ENCODE peak calls at places on chromosomes 4 and X, in ten cellular contexts. One of them, this sample, is unnamed.

GRCh38 chrX:119181491-119181890 is 53.9 kb upstream of the KIAA1210 start:
- DNase-seq in activated CD8-positive, alpha-beta memory T cell treated with anti-CD3 and anti-CD28 coated beads for 48 hours: no peak
- DNase-seq in NCI-H510A: no peak
- DNase-seq in hepatic stellate cell: no peak
- DNase-seq in central memory CD4-positive, alpha-beta T cell: no peak
- DNase-seq in effector memory CD4-positive, alpha-beta T cell: no peak
- DNase-seq in activated CD4-positive, CD25-positive, alpha-beta regulatory T cell treated with anti-CD3 and anti-CD28 coated beads, Interleukin-2, amount 50 U/mL, for 72 hours: no peak
- DNase-seq in left ventricle myocardium inferior: no peak
- DNase-seq in NCI-H2081 treated with DMSO at 0.1 percent for 48 hours: no peak
- DNase-seq in iPS-NIHi11: peak
- DNase-seq in this sample: no peak

GRCh38 chrX:138885886-138886285 is 174.4 kb upstream of the FGF13 start:
- DNase-seq in NCI-H2081 treated with DMSO at 0.1 percent for 48 hours: no peak
- DNase-seq in central memory CD4-positive, alpha-beta T cell: no peak
- DNase-seq in NCI-H510A: no peak
- DNase-seq in effector memory CD4-positive, alpha-beta T cell: no peak
- DNase-seq in iPS-NIHi11: no peak
- DNase-seq in hepatic stellate cell: no peak
- DNase-seq in left ventricle myocardium inferior: no peak
- DNase-seq in activated CD4-positive, CD25-positive, alpha-beta regulatory T cell treated with anti-CD3 and anti-CD28 coated beads, Interleukin-2, amount 50 U/mL, for 72 hours: no peak
- DNase-seq in activated CD8-positive, alpha-beta memory T cell treated with anti-CD3 and anti-CD28 coated beads for 48 hours: no peak
- DNase-seq in this sample: no peak

GRCh38 chrX:31508338-31508737 is 436.5 kb upstream of the FTHL17 start:
- DNase-seq in activated CD4-positive, CD25-positive, alpha-beta regulatory T cell treated with anti-CD3 and anti-CD28 coated beads, Interleukin-2, amount 50 U/mL, for 72 hours: no peak
- DNase-seq in activated CD8-positive, alpha-beta memory T cell treated with anti-CD3 and anti-CD28 coated beads for 48 hours: no peak
- DNase-seq in NCI-H2081 treated with DMSO at 0.1 percent for 48 hours: no peak
- DNase-seq in effector memory CD4-positive, alpha-beta T cell: no peak
- DNase-seq in NCI-H510A: no peak
- DNase-seq in central memory CD4-positive, alpha-beta T cell: no peak
- DNase-seq in iPS-NIHi11: no peak
- DNase-seq in left ventricle myocardium inferior: no peak
- DNase-seq in hepatic stellate cell: peak
- DNase-seq in this sample: no peak

GRCh38 chrX:104987063-104987462 is 233.4 kb downstream of the TEX13A start:
- DNase-seq in effector memory CD4-positive, alpha-beta T cell: no peak
- DNase-seq in hepatic stellate cell: no peak
- DNase-seq in iPS-NIHi11: no peak
- DNase-seq in activated CD8-positive, alpha-beta memory T cell treated with anti-CD3 and anti-CD28 coated beads for 48 hours: no peak
- DNase-seq in left ventricle myocardium inferior: no peak
- DNase-seq in NCI-H2081 treated with DMSO at 0.1 percent for 48 hours: no peak
- DNase-seq in activated CD4-positive, CD25-positive, alpha-beta regulatory T cell treated with anti-CD3 and anti-CD28 coated beads, Interleukin-2, amount 50 U/mL, for 72 hours: no peak
- DNase-seq in central memory CD4-positive, alpha-beta T cell: no peak
- DNase-seq in NCI-H510A: no peak
- DNase-seq in this sample: no peak

GRCh38 chr4:111562811-111563210 is 582.4 kb upstream of the FAM241A start:
- DNase-seq in NCI-H2081 treated with DMSO at 0.1 percent for 48 hours: no peak
- DNase-seq in left ventricle myocardium inferior: no peak
- DNase-seq in activated CD4-positive, CD25-positive, alpha-beta regulatory T cell treated with anti-CD3 and anti-CD28 coated beads, Interleukin-2, amount 50 U/mL, for 72 hours: no peak
- DNase-seq in hepatic stellate cell: no peak
- DNase-seq in NCI-H510A: no peak
- DNase-seq in iPS-NIHi11: no peak
- DNase-seq in effector memory CD4-positive, alpha-beta T cell: no peak
- DNase-seq in central memory CD4-positive, alpha-beta T cell: no peak
- DNase-seq in activated CD8-positive, alpha-beta memory T cell treated with anti-CD3 and anti-CD28 coated beads for 48 hours: no peak
- DNase-seq in this sample: no peak

GRCh38 chrX:154348114-154348531 is 26.3 kb downstream of the FLNA start:
- DNase-seq in hepatic stellate cell: no peak
- DNase-seq in left ventricle myocardium inferior: no peak
- DNase-seq in NCI-H2081 treated with DMSO at 0.1 percent for 48 hours: no peak
- DNase-seq in effector memory CD4-positive, alpha-beta T cell: no peak
- DNase-seq in iPS-NIHi11: no peak
- DNase-seq in central memory CD4-positive, alpha-beta T cell: no peak
- DNase-seq in activated CD8-positive, alpha-beta memory T cell treated with anti-CD3 and anti-CD28 coated beads for 48 hours: no peak
- DNase-seq in NCI-H510A: no peak
- DNase-seq in activated CD4-positive, CD25-positive, alpha-beta regulatory T cell treated with anti-CD3 and anti-CD28 coated beads, Interleukin-2, amount 50 U/mL, for 72 hours: no peak
- DNase-seq in this sample: no peak

GRCh38 chr4:24091632-24092240 is 201.9 kb upstream of the PPARGC1A start:
- DNase-seq in effector memory CD4-positive, alpha-beta T cell: no peak
- DNase-seq in hepatic stellate cell: no peak
- DNase-seq in NCI-H2081 treated with DMSO at 0.1 percent for 48 hours: no peak
- DNase-seq in NCI-H510A: no peak
- DNase-seq in iPS-NIHi11: no peak
- DNase-seq in left ventricle myocardium inferior: no peak
- DNase-seq in central memory CD4-positive, alpha-beta T cell: no peak
- DNase-seq in activated CD8-positive, alpha-beta memory T cell treated with anti-CD3 and anti-CD28 coated beads for 48 hours: no peak
- DNase-seq in activated CD4-positive, CD25-positive, alpha-beta regulatory T cell treated with anti-CD3 and anti-CD28 coated beads, Interleukin-2, amount 50 U/mL, for 72 hours: no peak
- DNase-seq in this sample: no peak

GRCh38 chrX:72395252-72395651 is 89.5 kb upstream of the CITED1 start:
- DNase-seq in effector memory CD4-positive, alpha-beta T cell: no peak
- DNase-seq in hepatic stellate cell: no peak
- DNase-seq in left ventricle myocardium inferior: no peak
- DNase-seq in NCI-H2081 treated with DMSO at 0.1 percent for 48 hours: no peak
- DNase-seq in iPS-NIHi11: no peak
- DNase-seq in central memory CD4-positive, alpha-beta T cell: no peak
- DNase-seq in NCI-H510A: no peak
- DNase-seq in activated CD4-positive, CD25-positive, alpha-beta regulatory T cell treated with anti-CD3 and anti-CD28 coated beads, Interleukin-2, amount 50 U/mL, for 72 hours: no peak
- DNase-seq in activated CD8-positive, alpha-beta memory T cell treated with anti-CD3 and anti-CD28 coated beads for 48 hours: no peak
- DNase-seq in this sample: no peak

GRCh38 chrX:21295246-21295820 is 78.9 kb upstream of the CNKSR2 start:
- DNase-seq in NCI-H510A: no peak
- DNase-seq in NCI-H2081 treated with DMSO at 0.1 percent for 48 hours: no peak
- DNase-seq in effector memory CD4-positive, alpha-beta T cell: no peak
- DNase-seq in hepatic stellate cell: no peak
- DNase-seq in iPS-NIHi11: no peak
- DNase-seq in activated CD4-positive, CD25-positive, alpha-beta regulatory T cell treated with anti-CD3 and anti-CD28 coated beads, Interleukin-2, amount 50 U/mL, for 72 hours: no peak
- DNase-seq in central memory CD4-positive, alpha-beta T cell: no peak
- DNase-seq in left ventricle myocardium inferior: no peak
- DNase-seq in activated CD8-positive, alpha-beta memory T cell treated with anti-CD3 and anti-CD28 coated beads for 48 hours: no peak
- DNase-seq in this sample: no peak

GRCh38 chr4:184123009-184123408 is 94.7 kb downstream of the ENPP6 start:
- DNase-seq in iPS-NIHi11: peak
- DNase-seq in activated CD8-positive, alpha-beta memory T cell treated with anti-CD3 and anti-CD28 coated beads for 48 hours: no peak
- DNase-seq in left ventricle myocardium inferior: no peak
- DNase-seq in NCI-H2081 treated with DMSO at 0.1 percent for 48 hours: no peak
- DNase-seq in central memory CD4-positive, alpha-beta T cell: no peak
- DNase-seq in activated CD4-positive, CD25-positive, alpha-beta regulatory T cell treated with anti-CD3 and anti-CD28 coated beads, Interleukin-2, amount 50 U/mL, for 72 hours: no peak
- DNase-seq in effector memory CD4-positive, alpha-beta T cell: no peak
- DNase-seq in NCI-H510A: no peak
- DNase-seq in hepatic stellate cell: no peak
- DNase-seq in this sample: no peak

GRCh38 chrX:39149761-39150160 is 348.5 kb downstream of the MID1IP1 start:
- DNase-seq in effector memory CD4-positive, alpha-beta T cell: peak
- DNase-seq in activated CD8-positive, alpha-beta memory T cell treated with anti-CD3 and anti-CD28 coated beads for 48 hours: no peak
- DNase-seq in left ventricle myocardium inferior: peak
- DNase-seq in iPS-NIHi11: peak
- DNase-seq in NCI-H2081 treated with DMSO at 0.1 percent for 48 hours: peak
- DNase-seq in NCI-H510A: no peak
- DNase-seq in activated CD4-positive, CD25-positive, alpha-beta regulatory T cell treated with anti-CD3 and anti-CD28 coated beads, Interleukin-2, amount 50 U/mL, for 72 hours: peak
- DNase-seq in hepatic stellate cell: peak
- DNase-seq in central memory CD4-positive, alpha-beta T cell: peak
- DNase-seq in this sample: peak

GRCh38 chrX:9148626-9149385 is 114.9 kb upstream of the FAM9B start:
- DNase-seq in hepatic stellate cell: peak
- DNase-seq in effector memory CD4-positive, alpha-beta T cell: no peak
- DNase-seq in activated CD4-positive, CD25-positive, alpha-beta regulatory T cell treated with anti-CD3 and anti-CD28 coated beads, Interleukin-2, amount 50 U/mL, for 72 hours: no peak
- DNase-seq in central memory CD4-positive, alpha-beta T cell: no peak
- DNase-seq in activated CD8-positive, alpha-beta memory T cell treated with anti-CD3 and anti-CD28 coated beads for 48 hours: no peak
- DNase-seq in NCI-H510A: no peak
- DNase-seq in left ventricle myocardium inferior: no peak
- DNase-seq in iPS-NIHi11: peak
- DNase-seq in NCI-H2081 treated with DMSO at 0.1 percent for 48 hours: no peak
- DNase-seq in this sample: no peak

GRCh38 chr4:125021189-125021588 is 293.6 kb upstream of the FAT4 start:
- DNase-seq in iPS-NIHi11: no peak
- DNase-seq in NCI-H510A: no peak
- DNase-seq in activated CD8-positive, alpha-beta memory T cell treated with anti-CD3 and anti-CD28 coated beads for 48 hours: no peak
- DNase-seq in central memory CD4-positive, alpha-beta T cell: no peak
- DNase-seq in left ventricle myocardium inferior: no peak
- DNase-seq in hepatic stellate cell: no peak
- DNase-seq in activated CD4-positive, CD25-positive, alpha-beta regulatory T cell treated with anti-CD3 and anti-CD28 coated beads, Interleukin-2, amount 50 U/mL, for 72 hours: no peak
- DNase-seq in NCI-H2081 treated with DMSO at 0.1 percent for 48 hours: no peak
- DNase-seq in effector memory CD4-positive, alpha-beta T cell: no peak
- DNase-seq in this sample: no peak

GRCh38 chrX:102957751-102958150 is 20.7 kb downstream of the RAB40AL start:
- DNase-seq in NCI-H510A: no peak
- DNase-seq in activated CD8-positive, alpha-beta memory T cell treated with anti-CD3 and anti-CD28 coated beads for 48 hours: no peak
- DNase-seq in activated CD4-positive, CD25-positive, alpha-beta regulatory T cell treated with anti-CD3 and anti-CD28 coated beads, Interleukin-2, amount 50 U/mL, for 72 hours: no peak
- DNase-seq in left ventricle myocardium inferior: no peak
- DNase-seq in iPS-NIHi11: no peak
- DNase-seq in hepatic stellate cell: no peak
- DNase-seq in NCI-H2081 treated with DMSO at 0.1 percent for 48 hours: no peak
- DNase-seq in central memory CD4-positive, alpha-beta T cell: no peak
- DNase-seq in effector memory CD4-positive, alpha-beta T cell: no peak
- DNase-seq in this sample: no peak

GRCh38 chrX:8374041-8374825 is 90.4 kb upstream of the VCX3B start:
- DNase-seq in NCI-H2081 treated with DMSO at 0.1 percent for 48 hours: no peak
- DNase-seq in effector memory CD4-positive, alpha-beta T cell: no peak
- DNase-seq in central memory CD4-positive, alpha-beta T cell: no peak
- DNase-seq in activated CD4-positive, CD25-positive, alpha-beta regulatory T cell treated with anti-CD3 and anti-CD28 coated beads, Interleukin-2, amount 50 U/mL, for 72 hours: no peak
- DNase-seq in activated CD8-positive, alpha-beta memory T cell treated with anti-CD3 and anti-CD28 coated beads for 48 hours: no peak
- DNase-seq in NCI-H510A: no peak
- DNase-seq in iPS-NIHi11: no peak
- DNase-seq in left ventricle myocardium inferior: no peak
- DNase-seq in hepatic stellate cell: no peak
- DNase-seq in this sample: no peak

GRCh38 chr4:15104825-15105224 is 102.5 kb downstream of the CPEB2 start:
- DNase-seq in NCI-H2081 treated with DMSO at 0.1 percent for 48 hours: no peak
- DNase-seq in hepatic stellate cell: no peak
- DNase-seq in effector memory CD4-positive, alpha-beta T cell: no peak
- DNase-seq in NCI-H510A: no peak
- DNase-seq in central memory CD4-positive, alpha-beta T cell: no peak
- DNase-seq in activated CD8-positive, alpha-beta memory T cell treated with anti-CD3 and anti-CD28 coated beads for 48 hours: no peak
- DNase-seq in iPS-NIHi11: no peak
- DNase-seq in activated CD4-positive, CD25-positive, alpha-beta regulatory T cell treated with anti-CD3 and anti-CD28 coated beads, Interleukin-2, amount 50 U/mL, for 72 hours: no peak
- DNase-seq in left ventricle myocardium inferior: no peak
- DNase-seq in this sample: no peak

GRCh38 chr4:55866290-55866907 is 13.0 kb downstream of the EXOC1 start:
- DNase-seq in central memory CD4-positive, alpha-beta T cell: peak
- DNase-seq in activated CD8-positive, alpha-beta memory T cell treated with anti-CD3 and anti-CD28 coated beads for 48 hours: no peak
- DNase-seq in NCI-H2081 treated with DMSO at 0.1 percent for 48 hours: no peak
- DNase-seq in hepatic stellate cell: peak
- DNase-seq in activated CD4-positive, CD25-positive, alpha-beta regulatory T cell treated with anti-CD3 and anti-CD28 coated beads, Interleukin-2, amount 50 U/mL, for 72 hours: no peak
- DNase-seq in left ventricle myocardium inferior: no peak
- DNase-seq in effector memory CD4-positive, alpha-beta T cell: no peak
- DNase-seq in NCI-H510A: no peak
- DNase-seq in iPS-NIHi11: no peak
- DNase-seq in this sample: no peak

GRCh38 chrX:38900719-38901118 is 99.5 kb downstream of the MID1IP1 start:
- DNase-seq in central memory CD4-positive, alpha-beta T cell: no peak
- DNase-seq in NCI-H2081 treated with DMSO at 0.1 percent for 48 hours: no peak
- DNase-seq in hepatic stellate cell: no peak
- DNase-seq in activated CD4-positive, CD25-positive, alpha-beta regulatory T cell treated with anti-CD3 and anti-CD28 coated beads, Interleukin-2, amount 50 U/mL, for 72 hours: no peak
- DNase-seq in NCI-H510A: no peak
- DNase-seq in effector memory CD4-positive, alpha-beta T cell: no peak
- DNase-seq in activated CD8-positive, alpha-beta memory T cell treated with anti-CD3 and anti-CD28 coated beads for 48 hours: no peak
- DNase-seq in iPS-NIHi11: no peak
- DNase-seq in left ventricle myocardium inferior: no peak
- DNase-seq in this sample: no peak

GRCh38 chr4:165874072-165874798 is 1.2 kb downstream of the TLL1 start:
- DNase-seq in NCI-H510A: no peak
- DNase-seq in iPS-NIHi11: peak
- DNase-seq in central memory CD4-positive, alpha-beta T cell: no peak
- DNase-seq in activated CD4-positive, CD25-positive, alpha-beta regulatory T cell treated with anti-CD3 and anti-CD28 coated beads, Interleukin-2, amount 50 U/mL, for 72 hours: no peak
- DNase-seq in hepatic stellate cell: no peak
- DNase-seq in activated CD8-positive, alpha-beta memory T cell treated with anti-CD3 and anti-CD28 coated beads for 48 hours: no peak
- DNase-seq in left ventricle myocardium inferior: peak
- DNase-seq in effector memory CD4-positive, alpha-beta T cell: no peak
- DNase-seq in NCI-H2081 treated with DMSO at 0.1 percent for 48 hours: no peak
- DNase-seq in this sample: peak

GRCh38 chr4:120843840-120844527 is 78.5 kb downstream of the PRDM5 start:
- DNase-seq in activated CD4-positive, CD25-positive, alpha-beta regulatory T cell treated with anti-CD3 and anti-CD28 coated beads, Interleukin-2, amount 50 U/mL, for 72 hours: no peak
- DNase-seq in activated CD8-positive, alpha-beta memory T cell treated with anti-CD3 and anti-CD28 coated beads for 48 hours: no peak
- DNase-seq in central memory CD4-positive, alpha-beta T cell: no peak
- DNase-seq in NCI-H2081 treated with DMSO at 0.1 percent for 48 hours: no peak
- DNase-seq in NCI-H510A: peak
- DNase-seq in iPS-NIHi11: peak
- DNase-seq in effector memory CD4-positive, alpha-beta T cell: no peak
- DNase-seq in hepatic stellate cell: no peak
- DNase-seq in left ventricle myocardium inferior: peak
- DNase-seq in this sample: peak

GRCh38 chr4:124943938-124944337 is 231.4 kb upstream of the ANKRD50 start:
- DNase-seq in effector memory CD4-positive, alpha-beta T cell: no peak
- DNase-seq in central memory CD4-positive, alpha-beta T cell: no peak
- DNase-seq in activated CD4-positive, CD25-positive, alpha-beta regulatory T cell treated with anti-CD3 and anti-CD28 coated beads, Interleukin-2, amount 50 U/mL, for 72 hours: no peak
- DNase-seq in activated CD8-positive, alpha-beta memory T cell treated with anti-CD3 and anti-CD28 coated beads for 48 hours: no peak
- DNase-seq in left ventricle myocardium inferior: no peak
- DNase-seq in NCI-H510A: no peak
- DNase-seq in hepatic stellate cell: no peak
- DNase-seq in NCI-H2081 treated with DMSO at 0.1 percent for 48 hours: no peak
- DNase-seq in iPS-NIHi11: no peak
- DNase-seq in this sample: no peak

GRCh38 chrX:52271212-52271611 is 86.5 kb downstream of the MAGED4 start:
- DNase-seq in hepatic stellate cell: no peak
- DNase-seq in NCI-H510A: no peak
- DNase-seq in central memory CD4-positive, alpha-beta T cell: no peak
- DNase-seq in NCI-H2081 treated with DMSO at 0.1 percent for 48 hours: no peak
- DNase-seq in iPS-NIHi11: peak
- DNase-seq in activated CD4-positive, CD25-positive, alpha-beta regulatory T cell treated with anti-CD3 and anti-CD28 coated beads, Interleukin-2, amount 50 U/mL, for 72 hours: no peak
- DNase-seq in activated CD8-positive, alpha-beta memory T cell treated with anti-CD3 and anti-CD28 coated beads for 48 hours: no peak
- DNase-seq in left ventricle myocardium inferior: no peak
- DNase-seq in effector memory CD4-positive, alpha-beta T cell: no peak
- DNase-seq in this sample: no peak

GRCh38 chr4:19455850-19456602 is 795.7 kb upstream of the SLIT2 start:
- DNase-seq in central memory CD4-positive, alpha-beta T cell: no peak
- DNase-seq in NCI-H510A: peak
- DNase-seq in effector memory CD4-positive, alpha-beta T cell: no peak
- DNase-seq in hepatic stellate cell: no peak
- DNase-seq in iPS-NIHi11: no peak
- DNase-seq in left ventricle myocardium inferior: no peak
- DNase-seq in activated CD4-positive, CD25-positive, alpha-beta regulatory T cell treated with anti-CD3 and anti-CD28 coated beads, Interleukin-2, amount 50 U/mL, for 72 hours: no peak
- DNase-seq in NCI-H2081 treated with DMSO at 0.1 percent for 48 hours: peak
- DNase-seq in activated CD8-positive, alpha-beta memory T cell treated with anti-CD3 and anti-CD28 coated beads for 48 hours: no peak
- DNase-seq in this sample: peak

GRCh38 chr4:153222162-153222789 is 18.0 kb downstream of the TRIM2 start:
- DNase-seq in hepatic stellate cell: peak
- DNase-seq in activated CD8-positive, alpha-beta memory T cell treated with anti-CD3 and anti-CD28 coated beads for 48 hours: no peak
- DNase-seq in activated CD4-positive, CD25-positive, alpha-beta regulatory T cell treated with anti-CD3 and anti-CD28 coated beads, Interleukin-2, amount 50 U/mL, for 72 hours: no peak
- DNase-seq in central memory CD4-positive, alpha-beta T cell: peak
- DNase-seq in iPS-NIHi11: peak
- DNase-seq in NCI-H2081 treated with DMSO at 0.1 percent for 48 hours: no peak
- DNase-seq in effector memory CD4-positive, alpha-beta T cell: no peak
- DNase-seq in NCI-H510A: no peak
- DNase-seq in left ventricle myocardium inferior: peak
- DNase-seq in this sample: peak

GRCh38 chr4:137524642-137525384 is 7.5 kb downstream of the PCDH18 start:
- DNase-seq in activated CD4-positive, CD25-positive, alpha-beta regulatory T cell treated with anti-CD3 and anti-CD28 coated beads, Interleukin-2, amount 50 U/mL, for 72 hours: no peak
- DNase-seq in effector memory CD4-positive, alpha-beta T cell: no peak
- DNase-seq in hepatic stellate cell: no peak
- DNase-seq in NCI-H510A: no peak
- DNase-seq in iPS-NIHi11: no peak
- DNase-seq in activated CD8-positive, alpha-beta memory T cell treated with anti-CD3 and anti-CD28 coated beads for 48 hours: no peak
- DNase-seq in central memory CD4-positive, alpha-beta T cell: no peak
- DNase-seq in NCI-H2081 treated with DMSO at 0.1 percent for 48 hours: no peak
- DNase-seq in left ventricle myocardium inferior: no peak
- DNase-seq in this sample: no peak

GRCh38 chrX:6917666-6918065 is 229.8 kb upstream of the STS start:
- DNase-seq in activated CD4-positive, CD25-positive, alpha-beta regulatory T cell treated with anti-CD3 and anti-CD28 coated beads, Interleukin-2, amount 50 U/mL, for 72 hours: no peak
- DNase-seq in iPS-NIHi11: no peak
- DNase-seq in NCI-H2081 treated with DMSO at 0.1 percent for 48 hours: no peak
- DNase-seq in central memory CD4-positive, alpha-beta T cell: no peak
- DNase-seq in activated CD8-positive, alpha-beta memory T cell treated with anti-CD3 and anti-CD28 coated beads for 48 hours: no peak
- DNase-seq in effector memory CD4-positive, alpha-beta T cell: no peak
- DNase-seq in hepatic stellate cell: no peak
- DNase-seq in left ventricle myocardium inferior: no peak
- DNase-seq in NCI-H510A: no peak
- DNase-seq in this sample: peak

GRCh38 chr4:7861440-7861881 is 78.2 kb downstream of the AFAP1 start:
- DNase-seq in activated CD8-positive, alpha-beta memory T cell treated with anti-CD3 and anti-CD28 coated beads for 48 hours: no peak
- DNase-seq in iPS-NIHi11: peak
- DNase-seq in effector memory CD4-positive, alpha-beta T cell: no peak
- DNase-seq in activated CD4-positive, CD25-positive, alpha-beta regulatory T cell treated with anti-CD3 and anti-CD28 coated beads, Interleukin-2, amount 50 U/mL, for 72 hours: no peak
- DNase-seq in central memory CD4-positive, alpha-beta T cell: no peak
- DNase-seq in hepatic stellate cell: peak
- DNase-seq in left ventricle myocardium inferior: peak
- DNase-seq in NCI-H510A: no peak
- DNase-seq in NCI-H2081 treated with DMSO at 0.1 percent for 48 hours: no peak
- DNase-seq in this sample: no peak

GRCh38 chr4:119314356-119314755 is 7.6 kb downstream of the FABP2 start:
- DNase-seq in activated CD4-positive, CD25-positive, alpha-beta regulatory T cell treated with anti-CD3 and anti-CD28 coated beads, Interleukin-2, amount 50 U/mL, for 72 hours: no peak
- DNase-seq in effector memory CD4-positive, alpha-beta T cell: no peak
- DNase-seq in NCI-H2081 treated with DMSO at 0.1 percent for 48 hours: peak
- DNase-seq in NCI-H510A: peak
- DNase-seq in left ventricle myocardium inferior: no peak
- DNase-seq in activated CD8-positive, alpha-beta memory T cell treated with anti-CD3 and anti-CD28 coated beads for 48 hours: no peak
- DNase-seq in hepatic stellate cell: no peak
- DNase-seq in central memory CD4-positive, alpha-beta T cell: peak
- DNase-seq in iPS-NIHi11: peak
- DNase-seq in this sample: peak